ENCODE peak calls at places on chromosome 22, in five cellular contexts. T is LoVo, O is HTR-8/SVneo, P is MV-4-11, C is posterior cingulate gyrus. E is an unnamed sample.

GRCh38 chr22:32920032-32920628 is 118.6 kb downstream of the TIMP3 start:
- DNase-seq in T (no peak), O (no peak), C (no peak), P (peak; percentile 95), E (peak; percentile 40)

GRCh38 chr22:23226497-23226850 is 46.2 kb downstream of the BCR start:
- DNase-seq in T (no peak), P (no peak), O (no peak), C (no peak), E (no peak)

GRCh38 chr22:38766076-38766777 is 10.4 kb upstream of the SUN2 start:
- DNase-seq in C (peak; percentile 77), O (peak; percentile 85), T (peak; percentile 76), P (peak; percentile 12), E (peak; percentile 68)

GRCh38 chr22:40407831-40408717 is 37.7 kb downstream of the SGSM3 start:
- DNase-seq in O (no peak), T (no peak), P (no peak), C (no peak), E (no peak)

GRCh38 chr22:36546092-36546804 is 17.3 kb upstream of the EIF3D start:
- DNase-seq in O (peak; percentile 53), C (peak; percentile 66), T (peak; percentile 53), P (peak; percentile 76), E (no peak)

GRCh38 chr22:30273196-30273595 is 6.5 kb upstream of the OSM start:
- DNase-seq in P (peak; percentile 66), T (no peak), O (no peak), C (no peak), E (no peak)

GRCh38 chr22:19998991-19999820 is 17.4 kb downstream of the ARVCF start:
- DNase-seq in C (no peak), P (no peak), O (no peak), T (no peak), E (no peak)

GRCh38 chr22:30582788-30583575 is 8.5 kb upstream of the GAL3ST1 start:
- DNase-seq in C (peak; percentile 44), T (no peak), O (no peak), P (no peak), E (no peak)

GRCh38 chr22:37801946-37802309 is 5.8 kb upstream of the GCAT start:
- DNase-seq in P (no peak), O (no peak), C (no peak), T (no peak), E (no peak)

GRCh38 chr22:50604256-50604580 is 3.6 kb downstream of the MAPK8IP2 start:
- DNase-seq in P (no peak), O (no peak), C (no peak), T (no peak), E (no peak)

GRCh38 chr22:41132555-41132954 is 40.2 kb downstream of the EP300 start:
- DNase-seq in C (no peak), P (peak; percentile 42), T (no peak), O (no peak), E (no peak)

GRCh38 chr22:23178512-23179254 is 1.6 kb upstream of the BCR start:
- DNase-seq in O (peak; percentile 59), T (peak; percentile 53), C (peak; percentile 72), P (no peak), E (peak; percentile 26)

GRCh38 chr22:20622650-20623339 is 115.4 kb downstream of the MED15 start:
- DNase-seq in O (no peak), C (no peak), T (no peak), P (no peak), E (no peak)

E was measured in gastrocnemius medialis.